ENCODE peak calls at places on chromosomes 16 and 17, in eight cellular contexts. I, M, R, V, N, J, P and X are unnamed samples.

GRCh38 chr16:50460538-50461399 is 87.4 kb upstream of the NKD1 start:
- DNase-seq in M (no peak), N (no peak), P (no peak), I (peak), J (no peak), V (no peak), R (no peak), X (no peak)

GRCh38 chr16:85173981-85174751 is 61.9 kb upstream of the CIBAR2 start:
- DNase-seq in V (peak), J (no peak), R (peak), N (peak), P (no peak), M (peak), I (no peak), X (peak)

GRCh38 chr16:71412270-71413160 is 29.3 kb downstream of the TLE7 start:
- DNase-seq in N (peak), I (no peak), R (peak), J (no peak), P (no peak), V (peak), M (peak), X (peak)

GRCh38 chr17:71409712-71410111 is 711.1 kb upstream of the SOX9 start:
- DNase-seq in I (no peak), P (no peak), M (no peak), V (no peak), J (no peak), N (no peak), R (peak), X (no peak)

GRCh38 chr16:50301626-50302471 is 35.5 kb downstream of the ADCY7 start:
- DNase-seq in P (no peak), J (no peak), M (no peak), I (peak), R (peak), N (no peak), V (no peak), X (peak)

GRCh38 chr17:37478187-37478586 is 11.5 kb upstream of the DUSP14 start:
- DNase-seq in P (no peak), V (no peak), R (peak), N (no peak), M (peak), I (peak), J (no peak), X (peak)

GRCh38 chr16:67101683-67102082 is 8.1 kb upstream of the PHAF1 start:
- DNase-seq in J (no peak), V (no peak), P (no peak), M (no peak), I (no peak), R (no peak), N (no peak), X (no peak)

GRCh38 chr16:9360075-9360474 is 268.6 kb downstream of the HAPSTR1 start:
- DNase-seq in I (no peak), M (no peak), N (no peak), R (no peak), J (no peak), V (no peak), P (no peak), X (no peak)

GRCh38 chr17:71447644-71448043 is 673.2 kb upstream of the SOX9 start:
- DNase-seq in I (no peak), M (no peak), J (no peak), P (no peak), V (no peak), R (no peak), N (no peak), X (no peak)

GRCh38 chr16:26578748-26579147 is 488.0 kb upstream of the C16orf82 start:
- DNase-seq in P (no peak), R (no peak), N (no peak), M (no peak), I (no peak), J (no peak), V (no peak), X (no peak)

GRCh38 chr16:87490091-87490798 is 2.6 kb downstream of the ZCCHC14 start:
- DNase-seq in J (no peak), R (peak), I (no peak), P (no peak), N (no peak), M (no peak), V (peak), X (no peak)

GRCh38 chr17:13597723-13598347 is 3.9 kb downstream of the HS3ST3A1 start:
- DNase-seq in P (no peak), M (peak), V (peak), J (no peak), I (no peak), N (peak), R (peak), X (no peak)

GRCh38 chr17:64003526-64004121 is 5.5 kb downstream of the PRR29 start:
- DNase-seq in P (no peak), J (no peak), I (no peak), R (no peak), N (no peak), M (no peak), V (no peak), X (no peak)

GRCh38 chr17:42050360-42051012 is at the start of gene C17orf113:
- DNase-seq in I (no peak), N (no peak), V (peak), M (peak), J (no peak), P (no peak), R (no peak), X (peak)

GRCh38 chr17:66564992-66565465 is 262.6 kb downstream of the PRKCA start:
- DNase-seq in R (peak), N (no peak), J (no peak), M (no peak), V (no peak), I (no peak), P (no peak), X (no peak)

GRCh38 chr17:56903560-56903959 is 10.3 kb downstream of the TRIM25 start:
- DNase-seq in I (no peak), N (no peak), J (no peak), M (no peak), V (no peak), R (no peak), P (no peak), X (no peak)

GRCh38 chr16:71568541-71568940 is 8.4 kb downstream of the TAT start:
- DNase-seq in M (no peak), J (no peak), N (no peak), V (no peak), P (no peak), R (peak), I (no peak), X (no peak)

GRCh38 chr17:27630607-27631408 is at the start of gene LGALS9:
- DNase-seq in J (no peak), M (no peak), V (peak), P (no peak), R (peak), I (no peak), N (no peak), X (peak)

GRCh38 chr16:47715442-47716054 is 254.4 kb downstream of the PHKB start:
- DNase-seq in M (no peak), P (no peak), R (no peak), V (no peak), J (no peak), N (no peak), I (no peak), X (no peak)

GRCh38 chr17:68101992-68102758 is 66.6 kb downstream of the KPNA2 start:
- DNase-seq in J (no peak), V (peak), M (no peak), I (peak), N (no peak), P (no peak), R (peak), X (no peak)

GRCh38 chr16:83715217-83715920 is 92.4 kb upstream of the HSBP1 start:
- DNase-seq in P (peak), J (no peak), I (peak), R (no peak), M (no peak), N (no peak), V (peak), X (no peak)

GRCh38 chr17:31442860-31443259 is 51.4 kb downstream of the RAB11FIP4 start:
- DNase-seq in M (no peak), V (no peak), R (peak), J (no peak), I (no peak), N (no peak), P (no peak), X (no peak)

GRCh38 chr17:45294506-45294905 is 22.3 kb downstream of the MAP3K14 start:
- DNase-seq in J (no peak), P (no peak), M (no peak), I (peak), V (peak), R (peak), N (no peak), X (peak)

GRCh38 chr16:76683051-76683450 is 405.9 kb downstream of the CNTNAP4 start:
- DNase-seq in I (no peak), V (no peak), P (no peak), N (no peak), J (no peak), R (no peak), M (no peak), X (no peak)

GRCh38 chr17:81309859-81310839 is 15.0 kb upstream of the SLC38A10 start:
- DNase-seq in R (no peak), P (no peak), I (no peak), V (no peak), M (no peak), J (no peak), N (no peak), X (no peak)

GRCh38 chr17:45110676-45111611 is 21.4 kb downstream of the PLCD3 start:
- DNase-seq in I (peak), V (no peak), J (no peak), R (peak), P (no peak), N (no peak), M (peak), X (peak)

GRCh38 chr16:1334739-1335138 is 1.3 kb downstream of the BAIAP3 start:
- DNase-seq in M (no peak), P (no peak), V (no peak), R (no peak), J (no peak), N (no peak), I (no peak), X (no peak)
- H3K4me3 ChIP-seq in M (no peak), P (no peak), V (no peak), R (no peak), J (no peak), N (no peak), I (no peak), X (no peak)

DNA sequence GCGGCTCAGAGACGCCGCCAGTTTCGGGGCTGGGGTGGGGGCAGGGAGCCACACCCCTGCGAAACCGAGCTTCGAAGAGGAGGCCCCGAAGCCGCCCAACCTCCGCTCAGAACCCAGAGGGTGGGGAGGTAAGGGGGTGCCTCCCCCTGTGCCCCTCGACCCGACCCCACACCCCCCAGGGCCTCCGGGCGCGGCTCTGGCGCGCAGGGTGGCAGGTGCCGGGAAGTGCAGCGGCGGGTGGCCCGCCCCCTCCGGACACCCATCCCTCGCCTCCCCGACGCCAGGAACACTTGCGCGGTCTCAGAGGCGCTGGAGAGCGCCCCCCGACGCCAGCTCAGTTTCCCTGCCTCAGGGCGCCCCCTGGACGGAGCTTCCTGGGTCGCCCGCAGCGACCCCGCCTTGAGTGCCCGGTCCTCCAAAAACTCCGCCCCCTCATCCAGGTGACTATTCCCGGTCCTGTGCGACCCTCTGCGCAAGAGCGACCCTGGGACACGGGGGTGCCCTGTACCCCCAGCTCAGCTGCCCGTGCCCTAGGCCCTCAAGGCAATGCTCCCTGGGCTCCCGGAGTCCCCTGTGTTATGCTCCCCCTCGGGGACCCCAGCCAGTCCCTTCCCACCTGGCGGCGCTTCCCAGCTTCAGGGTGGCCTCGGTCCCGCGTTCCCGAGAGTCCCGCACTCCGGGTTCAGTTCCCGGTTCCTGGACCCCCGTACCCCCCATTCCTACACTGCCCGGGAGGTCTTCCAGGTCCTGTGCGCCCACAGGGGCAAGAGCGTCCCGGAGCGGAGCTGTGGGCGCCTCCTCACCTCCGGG is 562 bp downstream of the PPL start:
- DNase-seq in R (no peak), P (no peak), N (no peak), V (no peak), J (no peak), M (peak), I (peak), X (no peak)
- TF ChIP-seq CTCF in R (peak), P (peak), N (no peak), V (no peak), J (peak), M (no peak), I (peak), X (no peak)

DNA sequence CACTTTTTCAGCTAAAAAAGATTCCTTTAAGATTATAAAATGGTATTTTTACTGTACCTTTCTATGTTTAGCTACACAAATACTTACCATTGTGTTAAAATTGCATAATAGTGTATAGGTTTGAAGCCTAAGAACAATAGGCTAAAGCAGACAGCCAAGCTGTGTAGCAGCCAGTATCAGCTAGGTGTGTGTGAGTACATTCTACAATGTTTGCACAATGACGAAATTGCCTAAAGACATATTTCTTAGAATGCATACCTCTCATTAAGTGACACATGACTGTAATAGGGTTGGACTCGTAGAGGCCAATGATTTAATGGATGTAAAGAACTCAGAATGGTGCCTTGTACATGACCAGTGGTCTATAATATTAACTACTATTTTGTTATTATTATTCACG is 1.9 kb upstream of the MT1B start:
- DNase-seq in M (no peak), R (no peak), P (no peak), V (no peak), N (no peak), I (no peak), J (no peak), X (no peak)
- H3K4me3 ChIP-seq in M (no peak), R (no peak), P (no peak), V (no peak), N (no peak), I (no peak), J (no peak), X (no peak)

DNA sequence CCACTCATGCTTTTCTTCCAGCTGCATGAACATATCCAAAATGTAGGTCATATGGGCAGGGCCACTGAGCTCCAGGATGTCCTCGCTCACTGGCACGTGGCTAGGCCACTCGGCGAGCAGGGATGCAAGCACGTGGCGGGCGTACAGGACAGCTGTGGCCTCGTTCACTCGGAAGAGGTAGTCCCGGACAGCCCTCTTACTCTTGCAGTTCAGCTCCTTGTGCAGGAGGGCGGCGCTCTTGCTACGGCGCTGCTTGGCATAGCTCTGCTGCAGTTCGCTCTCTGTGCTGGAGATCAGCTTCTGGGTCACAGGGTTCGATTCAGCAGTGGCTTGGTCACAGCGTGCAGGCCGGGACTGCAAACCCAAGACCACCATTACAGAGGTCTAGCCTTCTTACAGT is 53.1 kb upstream of the ATP2A3 start:
- DNase-seq in N (no peak), R (no peak), V (no peak), P (no peak), J (no peak), I (no peak), M (no peak), X (no peak)
- TF ChIP-seq CTCF in N (no peak), R (peak), V (no peak), P (no peak), J (no peak), I (no peak), M (no peak), X (no peak)

GRCh38 chr17:2393954-2394749 is 6.7 kb downstream of the MNT start:
- DNase-seq in R (no peak), J (no peak), V (no peak), N (no peak), M (no peak), P (no peak), I (no peak), X (no peak)

GRCh38 chr17:2396192-2396567 is 4.7 kb downstream of the MNT start:
- DNase-seq in M (no peak), I (no peak), V (no peak), R (no peak), N (no peak), P (no peak), J (no peak), X (no peak)

GRCh38 chr17:2394775-2395191 is 6.1 kb downstream of the MNT start:
- DNase-seq in N (no peak), M (no peak), I (no peak), V (no peak), P (no peak), R (no peak), J (no peak), X (no peak)

GRCh38 chr17:2396568-2397246 is 4.2 kb downstream of the MNT start:
- DNase-seq in M (peak), J (peak), I (peak), V (peak), P (peak), N (peak), R (peak), X (peak)

GRCh38 chr17:2395258-2396170 is 5.3 kb downstream of the MNT start:
- DNase-seq in V (peak), I (peak), P (no peak), J (no peak), N (no peak), R (no peak), M (peak), X (no peak)
- H3K4me3 ChIP-seq in V (no peak), I (peak), P (peak), J (peak), N (peak), R (peak), M (no peak), X (no peak)

DNA sequence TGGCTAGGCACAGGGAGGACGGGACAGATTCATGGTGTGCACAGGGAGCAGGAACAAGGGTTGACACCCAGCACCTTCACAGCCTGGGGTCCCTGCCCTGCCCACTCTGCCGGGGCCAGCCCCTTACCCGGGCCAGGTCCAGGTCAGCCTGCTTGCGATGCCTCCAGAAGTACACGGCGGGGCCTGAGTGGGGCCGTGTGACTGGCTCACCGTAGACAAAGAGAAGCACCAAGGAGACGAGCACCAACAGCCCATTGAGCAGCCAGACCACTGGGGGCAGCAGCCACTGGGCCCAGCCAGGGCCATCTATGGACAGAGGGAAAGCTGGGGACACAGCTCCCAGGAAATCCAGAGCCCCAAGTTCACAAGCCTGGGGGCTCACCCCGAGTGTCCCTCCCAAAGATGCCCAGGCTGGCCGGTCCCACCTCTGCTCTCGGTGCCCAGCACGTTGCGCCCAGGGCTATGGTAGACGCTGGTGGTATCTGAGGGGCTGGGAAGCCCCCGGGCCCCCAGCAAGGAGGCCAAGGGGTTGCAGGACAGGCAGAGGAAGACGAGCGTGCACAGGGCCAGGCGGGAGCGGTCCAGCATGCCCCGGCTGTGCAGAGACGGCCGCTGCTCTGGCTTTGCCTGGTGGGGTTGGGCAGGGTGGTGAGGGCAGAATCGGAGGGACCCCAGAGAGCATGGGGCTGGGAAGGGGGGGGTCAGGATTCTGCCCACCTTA is 19.8 kb downstream of the SREBF1 start:
- DNase-seq in I (no peak), J (no peak), R (no peak), M (no peak), V (no peak), P (no peak), N (no peak), X (no peak)
- TF ChIP-seq CTCF in I (no peak), J (no peak), R (no peak), M (no peak), V (no peak), P (no peak), N (no peak), X (no peak)

GRCh38 chr17:78980624-78980972 is 875 bp upstream of the LGALS3BP start:
- DNase-seq in M (no peak), N (no peak), I (no peak), P (no peak), J (no peak), V (no peak), R (no peak), X (no peak)

GRCh38 chr17:78977992-78978973 is 1.4 kb downstream of the LGALS3BP start:
- DNase-seq in I (no peak), P (no peak), R (no peak), N (no peak), V (no peak), J (no peak), M (peak), X (no peak)

GRCh38 chr17:78977681-78977943 is 2.1 kb downstream of the LGALS3BP start:
- DNase-seq in P (no peak), J (no peak), I (no peak), V (no peak), N (no peak), R (no peak), M (no peak), X (no peak)

GRCh38 chr17:78981010-78981888 is 1.5 kb upstream of the LGALS3BP start:
- DNase-seq in V (no peak), R (no peak), M (no peak), I (no peak), N (no peak), P (no peak), J (no peak), X (no peak)

DNA sequence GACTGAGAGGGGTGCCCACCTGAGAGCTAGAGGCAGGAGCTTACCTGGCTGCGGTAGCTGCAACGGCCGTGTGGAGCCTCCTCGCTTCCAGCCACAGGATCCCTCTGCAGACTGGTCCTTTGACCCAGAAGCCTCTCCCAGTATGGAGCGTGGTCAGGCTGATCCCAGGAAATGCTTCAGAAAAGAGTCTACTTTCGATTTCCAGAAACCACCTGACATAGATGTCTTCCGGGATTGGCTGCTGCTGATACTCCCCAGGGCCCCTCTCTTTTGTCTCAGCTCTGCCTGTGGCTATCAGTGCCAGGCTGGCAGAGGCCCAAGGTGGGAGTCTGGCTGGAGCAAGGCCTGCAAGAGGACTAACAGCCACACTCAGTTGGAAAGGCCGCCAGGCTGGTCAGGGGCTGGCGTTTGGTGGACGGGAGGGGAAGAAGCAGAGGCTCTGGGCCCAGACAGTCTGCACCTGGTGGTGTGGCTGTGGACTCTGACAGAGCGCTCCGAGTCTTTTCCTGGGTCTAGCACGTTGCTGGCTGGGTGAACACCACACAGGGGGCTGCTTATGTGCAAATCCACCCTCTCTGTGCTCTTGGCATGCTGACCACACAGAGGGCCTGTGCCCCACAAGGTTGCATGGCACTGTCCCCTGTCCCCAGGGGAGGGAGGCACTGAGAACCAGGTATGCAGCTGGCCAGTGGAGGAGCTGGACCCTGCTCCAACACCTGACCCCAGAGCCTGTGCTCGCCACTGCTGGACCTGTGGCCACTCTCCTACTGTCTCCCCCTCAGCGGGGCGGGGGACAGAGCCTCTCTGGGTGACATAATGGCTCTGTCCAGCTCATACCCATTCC is at the start of gene LGALS3BP:
- DNase-seq in J (no peak), N (peak), P (no peak), V (no peak), M (peak), I (peak), R (peak), X (no peak)
- H3K4me3 ChIP-seq in J (peak), N (peak), P (peak), V (no peak), M (peak), I (peak), R (peak), X (no peak)